ENCODE peak calls at places on chromosomes 12 and 14, in six cellular contexts. One of them, this sample, is unnamed.

GRCh38 chr14:89618821-89619551 is 202.0 kb upstream of the FOXN3 start:
- DNase-seq in HCT116: peak
- DNase-seq in K562: peak
- DNase-seq in GM12878: no peak
- DNase-seq in H1: peak
- DNase-seq in HepG2: peak
- DNase-seq in this sample: peak

GRCh38 chr12:7403466-7403865 is 40.5 kb downstream of the CD163L1 start:
- DNase-seq in HCT116: no peak
- DNase-seq in K562: no peak
- DNase-seq in GM12878: no peak
- DNase-seq in H1: no peak
- DNase-seq in HepG2: peak
- DNase-seq in this sample: no peak

GRCh38 chr12:39440781-39441180 is 2.1 kb downstream of the KIF21A start:
- DNase-seq in HCT116: no peak
- DNase-seq in K562: no peak
- DNase-seq in GM12878: no peak
- DNase-seq in H1: no peak
- DNase-seq in HepG2: no peak
- DNase-seq in this sample: no peak

GRCh38 chr12:55983229-55983849 is 9.5 kb downstream of the RAB5B start:
- DNase-seq in HCT116: no peak
- DNase-seq in K562: no peak
- DNase-seq in GM12878: no peak
- DNase-seq in H1: no peak
- DNase-seq in HepG2: no peak
- DNase-seq in this sample: no peak

GRCh38 chr12:13841358-13841757 is 140.0 kb downstream of the GRIN2B start:
- DNase-seq in HCT116: no peak
- DNase-seq in K562: no peak
- DNase-seq in GM12878: no peak
- DNase-seq in H1: no peak
- DNase-seq in HepG2: no peak
- DNase-seq in this sample: no peak

GRCh38 chr12:124397399-124397679 is 102.4 kb downstream of the RFLNA start:
- DNase-seq in HCT116: no peak
- DNase-seq in K562: no peak
- DNase-seq in GM12878: no peak
- DNase-seq in H1: no peak
- DNase-seq in HepG2: no peak
- DNase-seq in this sample: no peak

GRCh38 chr12:123892180-123892559 is 80.5 kb downstream of the CCDC92 start:
- DNase-seq in HCT116: no peak
- DNase-seq in K562: no peak
- DNase-seq in GM12878: no peak
- DNase-seq in H1: no peak
- DNase-seq in HepG2: no peak
- DNase-seq in this sample: no peak

GRCh38 chr14:103198429-103199140 is 75.3 kb downstream of the TNFAIP2 start:
- DNase-seq in HCT116: no peak
- DNase-seq in K562: no peak
- DNase-seq in GM12878: no peak
- DNase-seq in H1: no peak
- DNase-seq in HepG2: peak
- DNase-seq in this sample: no peak

GRCh38 chr12:114054982-114055381 is 88.9 kb upstream of the RBM19 start:
- DNase-seq in HCT116: no peak
- DNase-seq in K562: no peak
- DNase-seq in GM12878: no peak
- DNase-seq in H1: no peak
- DNase-seq in HepG2: no peak
- DNase-seq in this sample: no peak

GRCh38 chr14:35234007-35234406 is 58.2 kb upstream of the PSMA6 start:
- DNase-seq in HCT116: no peak
- DNase-seq in K562: no peak
- DNase-seq in GM12878: no peak
- DNase-seq in H1: no peak
- DNase-seq in HepG2: no peak
- DNase-seq in this sample: no peak

GRCh38 chr12:87428701-87429277 is 600.4 kb downstream of the C12orf50 start:
- DNase-seq in HCT116: no peak
- DNase-seq in K562: no peak
- DNase-seq in GM12878: no peak
- DNase-seq in H1: no peak
- DNase-seq in HepG2: no peak
- DNase-seq in this sample: no peak

GRCh38 chr14:21044106-21044618 is 2.0 kb downstream of the RNASE7 start:
- DNase-seq in HCT116: no peak
- DNase-seq in K562: no peak
- DNase-seq in GM12878: no peak
- DNase-seq in H1: no peak
- DNase-seq in HepG2: peak
- DNase-seq in this sample: no peak

GRCh38 chr12:27185234-27186045 is 58.6 kb upstream of the STK38L start:
- DNase-seq in HCT116: no peak
- DNase-seq in K562: no peak
- DNase-seq in GM12878: peak
- DNase-seq in H1: no peak
- DNase-seq in HepG2: no peak
- DNase-seq in this sample: no peak

GRCh38 chr12:129772463-129773169 is 131.2 kb downstream of the TMEM132D start:
- DNase-seq in HCT116: no peak
- DNase-seq in K562: no peak
- DNase-seq in GM12878: no peak
- DNase-seq in H1: no peak
- DNase-seq in HepG2: no peak
- DNase-seq in this sample: peak

GRCh38 chr12:65881965-65882413 is 57.7 kb downstream of the HMGA2 start:
- DNase-seq in HCT116: no peak
- DNase-seq in K562: no peak
- DNase-seq in GM12878: no peak
- DNase-seq in H1: no peak
- DNase-seq in HepG2: no peak
- DNase-seq in this sample: no peak

GRCh38 chr12:95182868-95183415 is 34.3 kb downstream of the FGD6 start:
- DNase-seq in HCT116: peak
- DNase-seq in K562: no peak
- DNase-seq in GM12878: no peak
- DNase-seq in H1: no peak
- DNase-seq in HepG2: no peak
- DNase-seq in this sample: no peak

GRCh38 chr12:75892779-75893408 is 138.7 kb downstream of the PHLDA1 start:
- DNase-seq in HCT116: no peak
- DNase-seq in K562: peak
- DNase-seq in GM12878: no peak
- DNase-seq in H1: no peak
- DNase-seq in HepG2: no peak
- DNase-seq in this sample: no peak

GRCh38 chr12:1907652-1908611 is 10.5 kb downstream of the CACNA2D4 start:
- DNase-seq in HCT116: no peak
- DNase-seq in K562: peak
- DNase-seq in GM12878: no peak
- DNase-seq in H1: no peak
- DNase-seq in HepG2: no peak
- DNase-seq in this sample: no peak
- H3K4me3 ChIP-seq in HCT116: no peak
- H3K4me3 ChIP-seq in K562: no peak
- H3K4me3 ChIP-seq in GM12878: no peak
- H3K4me3 ChIP-seq in H1: no peak
- H3K4me3 ChIP-seq in HepG2: peak
- H3K4me3 ChIP-seq in this sample: no peak

GRCh38 chr12:117662620-117663395 is 301.4 kb upstream of the NOS1 start:
- DNase-seq in HCT116: peak
- DNase-seq in K562: no peak
- DNase-seq in GM12878: no peak
- DNase-seq in H1: no peak
- DNase-seq in HepG2: no peak
- DNase-seq in this sample: no peak

GRCh38 chr12:117660896-117661295 is 299.5 kb upstream of the NOS1 start:
- DNase-seq in HCT116: no peak
- DNase-seq in K562: no peak
- DNase-seq in GM12878: no peak
- DNase-seq in H1: no peak
- DNase-seq in HepG2: no peak
- DNase-seq in this sample: no peak

GRCh38 chr12:117664169-117664568 is 302.7 kb upstream of the NOS1 start:
- DNase-seq in HCT116: no peak
- DNase-seq in K562: no peak
- DNase-seq in GM12878: no peak
- DNase-seq in H1: no peak
- DNase-seq in HepG2: no peak
- DNase-seq in this sample: no peak

GRCh38 chr12:117658226-117658625 is 296.8 kb upstream of the NOS1 start:
- DNase-seq in HCT116: no peak
- DNase-seq in K562: no peak
- DNase-seq in GM12878: no peak
- DNase-seq in H1: no peak
- DNase-seq in HepG2: no peak
- DNase-seq in this sample: no peak

GRCh38 chr12:117662220-117662619 is 300.8 kb upstream of the NOS1 start:
- DNase-seq in HCT116: no peak
- DNase-seq in K562: no peak
- DNase-seq in GM12878: no peak
- DNase-seq in H1: no peak
- DNase-seq in HepG2: no peak
- DNase-seq in this sample: no peak
- TF ChIP-seq YY1 in HCT116: no peak
- TF ChIP-seq YY1 in K562: no peak
- TF ChIP-seq YY1 in GM12878: no peak
- TF ChIP-seq YY1 in H1: no peak
- TF ChIP-seq YY1 in HepG2: no peak
- TF ChIP-seq YY1 in this sample: no peak

GRCh38 chr12:57842342-57843294 is 3.9 kb downstream of the CTDSP2 start:
- DNase-seq in HCT116: no peak
- DNase-seq in K562: no peak
- DNase-seq in GM12878: no peak
- DNase-seq in H1: no peak
- DNase-seq in HepG2: no peak
- DNase-seq in this sample: no peak
- TF ChIP-seq ZNF274 in HCT116: no peak
- TF ChIP-seq ZNF274 in K562: no peak
- TF ChIP-seq ZNF274 in GM12878: no peak
- TF ChIP-seq ZNF274 in H1: no peak
- TF ChIP-seq ZNF274 in HepG2: no peak
- TF ChIP-seq ZNF274 in this sample: no peak

GRCh38 chr14:24327303-24327702 is 7.6 kb downstream of the ADCY4 start:
- DNase-seq in HCT116: no peak
- DNase-seq in K562: no peak
- DNase-seq in GM12878: no peak
- DNase-seq in H1: no peak
- DNase-seq in HepG2: no peak
- DNase-seq in this sample: no peak

GRCh38 chr14:24331731-24332093 is 3.2 kb downstream of the ADCY4 start:
- DNase-seq in HCT116: no peak
- DNase-seq in K562: no peak
- DNase-seq in GM12878: no peak
- DNase-seq in H1: no peak
- DNase-seq in HepG2: no peak
- DNase-seq in this sample: no peak

GRCh38 chr14:24329073-24329663 is 5.7 kb downstream of the ADCY4 start:
- DNase-seq in HCT116: no peak
- DNase-seq in K562: no peak
- DNase-seq in GM12878: no peak
- DNase-seq in H1: no peak
- DNase-seq in HepG2: no peak
- DNase-seq in this sample: no peak

GRCh38 chr14:24330973-24331674 is 3.7 kb downstream of the ADCY4 start:
- DNase-seq in HCT116: no peak
- DNase-seq in K562: no peak
- DNase-seq in GM12878: no peak
- DNase-seq in H1: no peak
- DNase-seq in HepG2: no peak
- DNase-seq in this sample: no peak

DNA sequence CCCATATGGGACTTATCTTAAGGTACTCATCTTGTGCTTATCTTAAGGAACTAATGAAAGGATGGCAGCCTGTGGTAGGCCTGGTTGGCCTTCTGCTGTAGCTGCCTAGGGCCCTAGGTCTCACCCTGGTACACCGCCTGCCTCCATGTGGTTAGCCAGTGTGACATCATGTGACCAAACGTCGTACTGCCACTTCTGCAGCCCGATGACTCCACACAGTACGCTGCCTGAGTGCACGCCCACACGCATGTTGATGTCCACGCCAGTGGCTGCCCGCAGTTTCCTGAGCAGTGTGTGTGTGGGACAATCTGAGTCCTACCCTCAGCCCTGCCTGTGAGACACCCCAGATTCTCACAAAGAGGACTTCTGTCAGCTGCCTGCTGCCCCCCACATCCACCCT is 5.1 kb downstream of the ADCY4 start:
- DNase-seq in HCT116: no peak
- DNase-seq in K562: no peak
- DNase-seq in GM12878: no peak
- DNase-seq in H1: no peak
- DNase-seq in HepG2: no peak
- DNase-seq in this sample: no peak
- H3K4me3 ChIP-seq in HCT116: no peak
- H3K4me3 ChIP-seq in K562: no peak
- H3K4me3 ChIP-seq in GM12878: no peak
- H3K4me3 ChIP-seq in H1: no peak
- H3K4me3 ChIP-seq in HepG2: no peak
- H3K4me3 ChIP-seq in this sample: no peak

This sample was measured in NT2/D1.